ENCODE peak calls at places on chromosomes 13 and 19, in eight cellular contexts. N is A549; T is neural crest cell; W is MG63; G is stimulated activated CD4-positive, alpha-beta T cell treated with anti-CD3 and anti-CD28 coated beads, Interleukin-4, amount 100 ng/mL, for 24 hours; H is fibroblast of lung; Z is anterior cingulate cortex; Y is left kidney. P is an unnamed sample.

GRCh38 chr13:97298816-97299215 is 76.7 kb downstream of the MBNL2 start:
- DNase-seq in N (no peak), T (no peak), W (no peak), G (no peak), H (peak; percentile 51), Z (no peak), Y (peak; percentile 49), P (no peak)

GRCh38 chr19:45848922-45849321 is 14.0 kb downstream of the SYMPK start:
- DNase-seq in N (peak; percentile 48), T (no peak), W (no peak), G (no peak), H (no peak), Z (no peak), Y (no peak), P (no peak)

GRCh38 chr19:12868540-12869112 is 12.6 kb downstream of the DNASE2 start:
- DNase-seq in N (peak; percentile 49), T (no peak), W (peak; percentile 45), G (no peak), H (peak; percentile 11), Z (no peak), Y (no peak), P (no peak)

GRCh38 chr19:46378268-46378667 is 31.4 kb downstream of the PPP5C start:
- DNase-seq in N (no peak), T (no peak), W (no peak), G (no peak), H (peak; percentile 78), Z (no peak), Y (no peak), P (no peak)

GRCh38 chr13:62643007-62643483 is 1227.4 kb upstream of the PCDH20 start:
- DNase-seq in N (peak; percentile 76), T (no peak), W (peak; percentile 24), G (peak; percentile 15), H (peak; percentile 41), Z (no peak), Y (no peak), P (no peak)

GRCh38 chr13:24660023-24660806 is 20.0 kb upstream of the ATP12A start:
- DNase-seq in N (no peak), T (no peak), W (no peak), G (no peak), H (no peak), Z (no peak), Y (no peak), P (no peak)

GRCh38 chr13:23724196-23724970 is 154.2 kb downstream of the TNFRSF19 start:
- DNase-seq in N (no peak), T (no peak), W (peak; percentile 40), G (no peak), H (peak; percentile 49), Z (no peak), Y (no peak), P (no peak)

GRCh38 chr19:30620354-30620753 is 248.2 kb downstream of the ZNF536 start:
- DNase-seq in N (no peak), T (no peak), W (no peak), G (no peak), H (no peak), Z (no peak), Y (no peak), P (no peak)

GRCh38 chr19:48872884-48873475 is 759 bp downstream of the PPP1R15A start:
- DNase-seq in N (peak; percentile 96), T (peak; percentile 47), W (peak; percentile 88), G (peak; percentile 82), H (peak; percentile 91), Z (peak; percentile 18), Y (peak; percentile 96), P (peak; percentile 87)

GRCh38 chr13:98577823-98578285 is 947 bp upstream of the STK24 start:
- DNase-seq in N (peak; percentile 7), T (no peak), W (no peak), G (no peak), H (no peak), Z (no peak), Y (peak; percentile 73), P (no peak)

GRCh38 chr19:16529466-16530144 is 12.6 kb downstream of the CHERP start:
- DNase-seq in N (no peak), T (no peak), W (no peak), G (no peak), H (no peak), Z (no peak), Y (no peak), P (no peak)

GRCh38 chr19:46402725-46403124 is 10.6 kb downstream of the CCDC8 start:
- DNase-seq in N (no peak), T (no peak), W (no peak), G (no peak), H (no peak), Z (no peak), Y (no peak), P (no peak)

GRCh38 chr13:85498774-85499173 is 300.4 kb downstream of the SLITRK6 start:
- DNase-seq in N (no peak), T (no peak), W (no peak), G (no peak), H (peak; percentile 14), Z (no peak), Y (no peak), P (no peak)

GRCh38 chr13:27442071-27442647 is 8.2 kb downstream of the MTIF3 start:
- DNase-seq in N (no peak), T (no peak), W (no peak), G (peak; percentile 29), H (no peak), Z (no peak), Y (peak; percentile 26), P (no peak)

GRCh38 chr13:32261567-32261966 is 53.6 kb downstream of the ZAR1L start:
- DNase-seq in N (no peak), T (no peak), W (peak; percentile 46), G (no peak), H (peak; percentile 95), Z (peak; percentile 25), Y (peak; percentile 29), P (no peak)

GRCh38 chr19:16118489-16119033 is 6.9 kb downstream of the RAB8A start:
- DNase-seq in N (no peak), T (no peak), W (no peak), G (peak; percentile 58), H (no peak), Z (no peak), Y (no peak), P (no peak)

GRCh38 chr19:19420570-19421301 is 15.3 kb downstream of the GATAD2A start:
- DNase-seq in N (no peak), T (no peak), W (no peak), G (peak; percentile 35), H (peak; percentile 38), Z (no peak), Y (no peak), P (no peak)

GRCh38 chr13:108227651-108228272 is 9.6 kb downstream of the ABHD13 start:
- DNase-seq in N (peak; percentile 30), T (peak; percentile 24), W (no peak), G (peak; percentile 49), H (peak; percentile 18), Z (no peak), Y (peak; percentile 47), P (no peak)

GRCh38 chr19:13172335-13173128 is 22.3 kb downstream of the IER2 start:
- DNase-seq in N (peak; percentile 91), T (no peak), W (peak; percentile 98), G (peak; percentile 86), H (peak; percentile 87), Z (peak; percentile 1), Y (no peak), P (no peak)

GRCh38 chr13:113410472-113411201 is 42.7 kb downstream of the ADPRHL1 start:
- DNase-seq in N (peak; percentile 52), T (no peak), W (peak; percentile 85), G (no peak), H (peak; percentile 87), Z (peak; percentile 20), Y (peak; percentile 92), P (no peak)

GRCh38 chr13:41925014-41925413 is 35.9 kb downstream of the VWA8 start:
- DNase-seq in N (no peak), T (no peak), W (no peak), G (no peak), H (no peak), Z (no peak), Y (no peak), P (no peak)

GRCh38 chr19:18972301-18972831 is 31.3 kb upstream of the HOMER3 start:
- DNase-seq in N (no peak), T (no peak), W (peak; percentile 48), G (no peak), H (peak; percentile 11), Z (no peak), Y (no peak), P (no peak)

GRCh38 chr19:43469160-43469480 is 3.7 kb upstream of the LYPD3 start:
- DNase-seq in N (no peak), T (no peak), W (no peak), G (no peak), H (no peak), Z (no peak), Y (no peak), P (no peak)

GRCh38 chr19:17847538-17848366 is at the start of gene JAK3:
- DNase-seq in N (no peak), T (peak; percentile 75), W (no peak), G (peak; percentile 92), H (peak; percentile 52), Z (peak; percentile 31), Y (peak; percentile 94), P (no peak)

GRCh38 chr19:55489711-55490477 is 1.7 kb downstream of the SSC5D start:
- DNase-seq in N (no peak), T (no peak), W (peak; percentile 42), G (no peak), H (no peak), Z (no peak), Y (no peak), P (no peak)

GRCh38 chr19:41328157-41328817 is 18.3 kb downstream of the CCDC97 start:
- DNase-seq in N (peak; percentile 56), T (no peak), W (peak; percentile 36), G (peak; percentile 74), H (peak; percentile 54), Z (no peak), Y (no peak), P (no peak)

GRCh38 chr19:53183146-53183545 is 10.0 kb downstream of the ZNF665 start:
- DNase-seq in N (no peak), T (no peak), W (no peak), G (no peak), H (peak; percentile 90), Z (no peak), Y (no peak), P (no peak)

GRCh38 chr19:3137139-3137538 is 1.3 kb downstream of the GNA15 start:
- DNase-seq in N (no peak), T (no peak), W (no peak), G (no peak), H (no peak), Z (no peak), Y (peak; percentile 44), P (no peak)

GRCh38 chr19:5961969-5962945 is 15.7 kb downstream of the RANBP3 start:
- DNase-seq in N (no peak), T (no peak), W (no peak), G (peak; percentile 62), H (peak; percentile 23), Z (no peak), Y (peak; percentile 61), P (peak; percentile 84)

GRCh38 chr13:41054212-41054877 is 7.0 kb upstream of the WBP4 start:
- DNase-seq in N (peak; percentile 61), T (peak; percentile 9), W (no peak), G (peak; percentile 51), H (peak; percentile 66), Z (no peak), Y (peak; percentile 78), P (no peak)

GRCh38 chr19:38685666-38686529 is 38.4 kb downstream of the ACTN4 start:
- DNase-seq in N (peak; percentile 88), T (no peak), W (peak; percentile 48), G (no peak), H (peak; percentile 69), Z (no peak), Y (peak; percentile 78), P (no peak)

GRCh38 chr19:9847087-9847671 is 12.1 kb downstream of the PIN1 start:
- DNase-seq in N (peak; percentile 70), T (peak; percentile 19), W (peak; percentile 93), G (peak; percentile 57), H (peak; percentile 91), Z (peak; percentile 69), Y (peak; percentile 20), P (peak; percentile 55)

P was measured in HuH-7.